ENCODE peak calls at places on chromosome 3, in four cellular contexts. S is K562, H is SK-N-SH, T is HepG2. U is an unnamed sample.

GRCh38 chr3:64668582-64669510 is 19.0 kb downstream of the ADAMTS9 start:
- DNase-seq in S (no peak), H (no peak), T (no peak), U (no peak)

GRCh38 chr3:112119686-112120484 is 13.2 kb downstream of the GCSAM start:
- DNase-seq in S (no peak), H (no peak), T (no peak), U (no peak)

GRCh38 chr3:9769426-9770275 is at the start of gene CAMK1:
- DNase-seq in S (peak; percentile 76), H (peak; percentile 92), T (peak; percentile 45), U (peak; percentile 75)

GRCh38 chr3:71994203-71994602 is 209.3 kb upstream of the PROK2 start:
- DNase-seq in S (no peak), H (no peak), T (no peak), U (no peak)

GRCh38 chr3:22555753-22556152 is 647.4 kb upstream of the UBE2E2 start:
- DNase-seq in S (no peak), H (no peak), T (no peak), U (no peak)

GRCh38 chr3:105260385-105260784 is 106.3 kb upstream of the ALCAM start:
- DNase-seq in S (no peak), H (no peak), T (no peak), U (no peak)

GRCh38 chr3:143358155-143358792 is 238.7 kb downstream of the CHST2 start:
- DNase-seq in S (no peak), H (no peak), T (no peak), U (no peak)

GRCh38 chr3:150761831-150762661 is 923 bp downstream of the SIAH2 start:
- DNase-seq in S (peak; percentile 45), H (peak; percentile 53), T (peak; percentile 36), U (peak; percentile 31)

GRCh38 chr3:88219138-88219792 is 69.5 kb downstream of the C3orf38 start:
- DNase-seq in S (no peak), H (peak; percentile 28), T (peak; percentile 69), U (peak; percentile 60)

GRCh38 chr3:114496021-114496434 is 202.2 kb downstream of the TIGIT start:
- DNase-seq in S (no peak), H (no peak), T (peak; percentile 10), U (no peak)

GRCh38 chr3:186630950-186631624 is 9.1 kb upstream of the FETUB start:
- DNase-seq in S (no peak), H (no peak), T (peak; percentile 92), U (no peak)

GRCh38 chr3:134326760-134327593 is 47.3 kb downstream of the AMOTL2 start:
- DNase-seq in S (no peak), H (no peak), T (peak; percentile 90), U (peak; percentile 59)

GRCh38 chr3:44477312-44478030 is at the start of gene ZNF445:
- DNase-seq in S (peak; percentile 95), H (peak; percentile 94), T (peak; percentile 67), U (peak; percentile 81)

GRCh38 chr3:71487418-71487817 is 96.1 kb downstream of the FOXP1 start:
- DNase-seq in S (no peak), H (no peak), T (no peak), U (no peak)

GRCh38 chr3:53274938-53275666 is 19.3 kb upstream of the TKT start:
- DNase-seq in S (no peak), H (no peak), T (no peak), U (no peak)

GRCh38 chr3:116469546-116469945 is 24.3 kb upstream of the LSAMP start:
- DNase-seq in S (no peak), H (no peak), T (no peak), U (no peak)

GRCh38 chr3:65905648-65906211 is 133.0 kb downstream of the MAGI1 start:
- DNase-seq in S (no peak), H (no peak), T (no peak), U (no peak)

GRCh38 chr3:151135548-151136337 is 50.3 kb downstream of the MED12L start:
- DNase-seq in S (peak; percentile 16), H (no peak), T (no peak), U (no peak)

GRCh38 chr3:8573342-8573926 is 71.2 kb downstream of the SSUH2 start:
- DNase-seq in S (no peak), H (no peak), T (no peak), U (no peak)

GRCh38 chr3:179603831-179604230 is 607 bp downstream of the MRPL47 start:
- DNase-seq in S (no peak), H (no peak), T (no peak), U (no peak)

GRCh38 chr3:185473290-185473815 is 25.5 kb downstream of the TMEM41A start:
- DNase-seq in S (peak; percentile 75), H (no peak), T (no peak), U (no peak)

GRCh38 chr3:120622870-120623718 is 27.0 kb downstream of the NDUFB4 start:
- DNase-seq in S (peak; percentile 27), H (no peak), T (peak; percentile 58), U (peak; percentile 69)

GRCh38 chr3:114216186-114216970 is 21.0 kb downstream of the ZNF80 start:
- DNase-seq in S (no peak), H (no peak), T (no peak), U (no peak)

DNA sequence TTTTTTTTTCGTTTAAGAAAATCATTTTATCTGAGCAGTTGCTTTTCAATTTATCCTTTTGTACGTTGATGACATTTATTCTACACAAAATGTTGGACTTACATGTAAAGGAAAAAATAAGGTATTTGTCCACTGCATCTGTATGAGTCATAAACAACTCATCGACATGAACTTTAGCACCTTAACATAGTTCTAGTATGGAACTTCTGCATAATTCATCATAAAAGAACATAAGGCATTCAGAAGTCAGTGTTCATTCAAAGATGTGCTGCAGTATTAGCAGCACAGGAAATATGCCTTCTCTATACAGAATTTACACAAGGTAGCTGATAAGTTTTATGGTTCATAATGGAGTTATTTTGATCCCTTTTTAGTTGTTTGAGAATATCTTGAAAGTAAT is 801.6 kb downstream of the CADM2 start:
- DNase-seq in S (no peak), H (no peak), T (peak; percentile 10), U (no peak)
- TF ChIP-seq FOXJ3 in S (no peak), H (no peak), T (no peak), U (no peak)

GRCh38 chr3:181518222-181518621 is 193.5 kb upstream of the SOX2 start:
- DNase-seq in S (no peak), H (peak; percentile 45), T (no peak), U (no peak)
- TF ChIP-seq USF2 in S (no peak), H (no peak), T (no peak), U (no peak)

GRCh38 chr3:184234671-184235380 is 5.4 kb downstream of the VWA5B2 start:
- DNase-seq in S (no peak), H (no peak), T (no peak), U (no peak)
- TF ChIP-seq FOXJ3 in S (no peak), H (no peak), T (no peak), U (no peak)

DNA sequence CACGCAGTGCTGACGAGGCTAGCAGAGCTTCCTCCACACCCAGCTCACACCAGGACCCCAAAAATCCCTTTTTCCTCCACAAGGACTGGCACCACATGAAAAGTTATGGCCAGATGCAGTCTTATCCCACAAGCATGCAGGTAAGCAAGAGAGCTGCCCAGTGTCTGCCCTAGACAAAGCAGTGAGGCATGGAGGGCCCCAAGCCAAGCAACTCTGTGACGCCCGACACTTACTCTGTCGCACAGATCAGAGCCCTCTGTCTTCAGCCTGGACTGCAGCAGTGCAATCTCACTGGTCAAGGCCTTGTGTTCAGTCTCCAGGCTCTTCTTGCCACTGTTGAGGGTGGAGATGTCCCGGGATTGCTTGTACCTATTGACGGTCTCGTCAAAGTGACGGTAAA is 28.7 kb downstream of the RPN1 start:
- DNase-seq in S (no peak), H (no peak), T (no peak), U (no peak)
- TF ChIP-seq USF2 in S (no peak), H (no peak), T (no peak), U (no peak)

DNA sequence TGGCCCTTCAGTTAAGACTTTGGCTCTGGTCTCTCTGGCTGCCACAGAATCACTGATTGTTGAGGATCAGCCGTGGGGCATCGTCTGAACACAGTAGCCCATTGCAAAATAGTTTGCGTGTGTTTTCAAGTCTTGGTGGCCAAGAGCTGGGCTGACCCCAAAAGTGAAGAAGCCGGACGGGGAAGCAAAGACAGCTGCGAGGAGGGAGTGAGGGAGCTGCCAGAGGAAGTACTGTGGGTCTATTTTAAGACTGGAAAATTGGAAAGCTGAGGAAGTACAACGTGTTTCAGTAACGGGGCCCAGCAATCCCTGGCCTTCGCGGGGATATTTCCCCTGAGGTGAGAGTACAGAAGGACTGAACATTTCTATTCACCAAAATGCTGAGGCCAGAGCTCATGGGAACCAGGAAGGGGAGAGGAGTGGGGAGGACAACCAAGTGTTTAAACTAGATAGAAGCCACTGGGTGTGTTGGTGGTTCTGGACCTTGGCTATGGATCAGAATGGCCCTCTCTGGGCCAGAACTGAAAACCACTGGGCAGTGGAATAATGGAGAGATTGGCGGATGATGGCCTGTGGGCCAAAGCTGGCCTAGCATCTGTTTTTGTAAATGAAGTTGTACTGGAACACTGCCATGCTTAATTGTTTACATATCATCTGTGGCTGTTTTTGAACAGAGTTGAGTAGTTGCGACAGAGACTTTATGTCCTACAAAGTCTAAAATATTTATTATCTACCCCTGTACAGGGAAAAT is 34.1 kb upstream of the LIMD1 start:
- DNase-seq in S (no peak), H (no peak), T (no peak), U (no peak)
- TF ChIP-seq FOXJ3 in S (no peak), H (no peak), T (no peak), U (no peak)

GRCh38 chr3:141231923-141232861 is 567 bp downstream of the PXYLP1 start:
- DNase-seq in S (peak; percentile 46), H (peak; percentile 67), T (no peak), U (peak; percentile 66)
- TF ChIP-seq USF2 in S (no peak), H (no peak), T (no peak), U (no peak)

DNA sequence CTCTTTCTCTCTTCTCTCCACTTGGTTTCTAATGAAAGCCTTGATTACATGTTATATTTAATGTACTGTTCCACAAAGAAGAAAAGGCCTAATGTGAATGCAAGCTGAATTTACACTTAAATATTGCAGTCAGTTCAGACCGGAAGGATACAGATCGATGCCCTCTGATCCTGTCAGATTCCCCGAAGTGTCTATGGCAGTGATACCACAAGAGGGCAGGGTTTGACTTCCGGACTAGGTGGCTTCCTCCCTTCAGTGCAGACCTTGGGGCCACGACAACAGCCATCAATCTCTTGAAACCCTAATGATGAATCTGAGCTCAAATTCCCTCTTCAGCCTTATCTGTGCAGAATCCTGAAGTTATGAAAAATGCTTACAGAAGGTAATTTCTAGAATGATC is 29.5 kb downstream of the AGTR1 start:
- DNase-seq in S (no peak), H (peak; percentile 66), T (peak; percentile 30), U (peak; percentile 56)
- TF ChIP-seq FOXJ3 in S (no peak), H (no peak), T (no peak), U (no peak)

DNA sequence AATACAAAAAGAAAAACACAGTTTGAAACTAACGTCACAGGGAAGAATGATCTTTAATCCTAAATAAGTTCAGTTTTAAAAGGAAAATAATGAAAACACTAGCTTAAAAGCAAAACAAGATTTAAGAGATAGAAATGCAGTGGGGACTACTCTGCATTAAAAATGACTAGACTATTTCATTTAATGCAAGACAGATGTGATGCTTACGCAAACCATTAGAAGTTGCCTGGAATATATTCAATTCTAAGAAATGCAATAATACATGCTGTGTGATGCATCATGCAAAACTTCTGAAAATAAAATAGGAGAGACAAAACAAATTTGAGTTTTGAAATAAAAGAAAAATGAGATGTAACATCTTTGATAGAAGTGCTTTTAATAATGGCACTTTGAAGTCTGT is 97.6 kb upstream of the STRIT1 start:
- DNase-seq in S (no peak), H (peak; percentile 32), T (no peak), U (no peak)
- TF ChIP-seq USF2 in S (no peak), H (no peak), T (no peak), U (no peak)

DNA sequence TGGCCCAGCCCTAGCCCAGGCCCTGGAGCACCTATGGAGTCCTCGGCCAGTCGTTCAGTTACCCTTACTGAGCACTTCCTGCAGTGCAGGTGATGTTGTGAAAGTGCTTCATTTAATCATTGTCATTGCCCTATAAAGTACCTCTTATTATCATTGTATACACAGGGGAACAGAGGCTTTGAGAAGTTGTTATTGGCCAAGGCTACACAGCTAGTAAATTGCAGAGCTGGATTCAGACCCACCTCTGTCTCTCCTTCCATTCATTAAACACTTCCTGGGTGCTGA is 9.8 kb downstream of the RPL32 start:
- DNase-seq in S (no peak), H (no peak), T (no peak), U (no peak)
- TF ChIP-seq FOXJ3 in S (no peak), H (no peak), T (no peak), U (no peak)